ENCODE peak calls at places on chromosomes 2 and 18, in five cellular contexts. K is bronchial epithelial cell, P is HCT116, A is brain microvascular endothelial cell, Y is nephron progenitor cell. Q is an unnamed sample.

GRCh38 chr2:545711-546650 is 131.2 kb downstream of the TMEM18 start:
- DNase-seq in K (no peak), P (no peak), A (no peak), Y (no peak), Q (no peak)

GRCh38 chr2:220005362-220005761 is 377.9 kb downstream of the SLC4A3 start:
- DNase-seq in K (no peak), P (no peak), A (no peak), Y (no peak), Q (no peak)

GRCh38 chr2:235127909-235128308 is 176.1 kb downstream of the SH3BP4 start:
- DNase-seq in K (no peak), P (no peak), A (no peak), Y (no peak), Q (no peak)

GRCh38 chr18:27413495-27414401 is 228.6 kb upstream of the CHST9 start:
- DNase-seq in K (peak), P (no peak), A (peak), Y (no peak), Q (no peak)

GRCh38 chr2:224357098-224357901 is 44.6 kb downstream of the FAM124B start:
- DNase-seq in K (peak), P (peak), A (peak), Y (peak), Q (peak)

GRCh38 chr2:226190479-226191252 is 609.0 kb downstream of the IRS1 start:
- DNase-seq in K (peak), P (peak), A (peak), Y (no peak), Q (no peak)

GRCh38 chr18:76978616-76979015 is 154.0 kb downstream of the MBP start:
- DNase-seq in K (no peak), P (no peak), A (no peak), Y (no peak), Q (no peak)

GRCh38 chr2:177506506-177506905 is 113.9 kb downstream of the AGPS start:
- DNase-seq in K (no peak), P (no peak), A (no peak), Y (no peak), Q (no peak)

GRCh38 chr2:154589514-154589913 is 109.0 kb upstream of the KCNJ3 start:
- DNase-seq in K (no peak), P (no peak), A (no peak), Y (no peak), Q (no peak)

GRCh38 chr2:44181648-44182047 is 13.0 kb downstream of the PPM1B start:
- DNase-seq in K (no peak), P (no peak), A (no peak), Y (no peak), Q (no peak)

GRCh38 chr2:216222650-216223352 is 113.7 kb downstream of the XRCC5 start:
- DNase-seq in K (peak), P (no peak), A (peak), Y (no peak), Q (no peak)

GRCh38 chr2:69581774-69582581 is 61.6 kb downstream of the AAK1 start:
- DNase-seq in K (peak), P (no peak), A (peak), Y (no peak), Q (no peak)

GRCh38 chr18:21489119-21489750 is 111.3 kb downstream of the ESCO1 start:
- DNase-seq in K (peak), P (peak), A (peak), Y (peak), Q (peak)

GRCh38 chr2:74264281-74264680 is 65.9 kb downstream of the MTHFD2 start:
- DNase-seq in K (no peak), P (no peak), A (no peak), Y (no peak), Q (no peak)

GRCh38 chr2:74262681-74263080 is 64.3 kb downstream of the MTHFD2 start:
- DNase-seq in K (no peak), P (no peak), A (no peak), Y (no peak), Q (no peak)

GRCh38 chr2:74260495-74260894 is 62.1 kb downstream of the MTHFD2 start:
- DNase-seq in K (no peak), P (no peak), A (no peak), Y (no peak), Q (no peak)

GRCh38 chr2:74259191-74259590 is 60.8 kb downstream of the MTHFD2 start:
- DNase-seq in K (no peak), P (no peak), A (no peak), Y (no peak), Q (no peak)

DNA sequence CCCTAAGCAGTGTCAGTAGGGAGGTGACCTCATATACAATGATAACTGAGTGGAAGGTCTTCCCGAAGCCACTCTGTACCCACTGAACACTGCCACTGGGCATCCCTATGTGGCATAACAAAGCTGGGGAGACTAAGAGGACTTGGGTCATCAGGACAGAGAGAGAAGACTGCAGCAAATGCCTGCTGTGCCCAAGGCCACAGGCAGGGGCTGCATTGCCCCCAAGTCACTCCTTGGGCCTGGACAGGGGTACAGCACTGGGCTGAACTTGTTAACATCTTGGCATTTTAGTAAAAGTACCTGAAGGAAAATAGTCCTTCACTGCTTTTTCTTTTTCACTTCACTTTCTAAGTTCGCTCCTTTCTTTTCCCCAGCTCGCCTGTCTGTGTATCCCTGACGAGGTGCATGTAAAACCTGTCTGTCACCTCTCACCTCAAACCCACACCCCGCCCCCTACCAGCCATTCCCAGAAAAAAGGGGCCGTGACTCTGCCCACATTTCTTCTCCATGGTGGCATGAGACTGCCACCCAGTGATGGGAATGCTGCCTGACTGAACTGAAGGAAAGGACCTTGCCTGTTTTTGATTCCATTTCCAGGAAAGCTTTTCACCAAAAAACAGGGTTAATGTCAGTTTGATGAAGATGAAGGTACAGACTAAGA is 62.9 kb downstream of the MTHFD2 start:
- DNase-seq in K (peak), P (peak), A (no peak), Y (peak), Q (no peak)
- TF ChIP-seq CTCF in K (peak), P (peak), A (peak), Y (peak), Q (no peak)

DNA sequence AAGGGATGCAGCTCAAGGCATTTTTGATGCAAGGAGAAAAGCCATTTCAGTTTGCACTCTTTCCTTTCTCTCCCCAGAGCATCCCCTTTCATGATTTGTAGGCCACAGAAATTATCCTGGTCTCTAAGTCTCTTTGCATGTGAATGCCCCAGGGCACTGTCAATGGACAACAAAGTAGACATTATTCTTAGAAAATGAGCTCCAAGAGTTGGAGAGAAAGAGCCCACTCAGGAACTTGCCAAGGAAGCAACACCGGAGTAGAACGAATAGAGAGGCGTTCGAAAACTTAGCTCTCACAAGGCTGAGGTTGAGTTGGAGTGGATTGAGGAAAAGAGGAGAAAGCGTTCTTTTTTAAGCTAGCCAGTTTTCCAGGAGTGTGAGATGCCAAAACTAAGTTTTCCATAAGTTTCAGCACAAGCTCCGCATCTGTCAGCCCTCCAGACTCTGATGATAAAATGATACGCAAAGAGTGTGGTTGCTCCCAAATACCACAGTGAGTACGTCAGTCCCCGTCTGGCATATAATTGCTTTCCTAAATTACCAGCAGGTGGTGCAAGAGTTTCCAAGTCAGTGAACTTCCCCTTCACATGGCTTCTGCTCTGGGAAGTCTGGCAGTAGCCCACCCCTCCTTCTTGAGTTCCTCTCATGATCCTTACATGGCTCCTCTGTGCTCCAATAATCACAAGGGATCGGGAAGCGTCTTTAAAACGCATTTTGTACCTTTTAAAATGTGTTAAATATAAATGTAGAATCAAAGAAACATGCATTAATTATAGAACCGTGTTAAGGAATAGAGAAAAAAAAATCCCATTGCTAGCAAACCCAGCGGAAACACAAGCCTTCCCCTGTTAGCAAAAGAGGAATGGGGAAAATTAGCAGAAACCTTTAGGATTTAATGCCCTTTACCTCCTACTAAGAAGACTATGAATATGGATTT is 1060.6 kb upstream of the FANCL start:
- DNase-seq in K (peak), P (peak), A (peak), Y (peak), Q (peak)
- TF ChIP-seq CTCF in K (peak), P (no peak), A (peak), Y (peak), Q (peak)

DNA sequence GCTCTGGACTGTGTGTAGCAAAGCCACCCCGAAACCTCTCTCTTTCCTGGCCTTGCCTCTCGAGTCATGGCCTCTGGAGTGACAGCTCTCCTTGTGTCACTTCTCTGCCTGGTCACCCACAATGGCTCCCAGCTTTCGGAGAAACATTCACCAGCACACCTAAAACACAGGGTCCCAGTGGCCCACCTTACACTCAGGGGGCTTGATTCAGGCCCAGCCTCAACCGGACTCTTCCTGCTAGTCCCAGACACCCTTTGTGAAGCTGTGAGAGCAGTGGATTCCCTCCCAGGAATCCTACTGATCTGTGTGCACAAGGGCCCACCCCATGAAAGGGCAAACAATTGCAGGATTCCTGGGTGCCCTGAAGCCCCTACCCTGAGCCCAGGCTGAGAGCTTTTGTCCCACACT is 137.2 kb upstream of the HAAO start:
- DNase-seq in K (no peak), P (no peak), A (no peak), Y (no peak), Q (no peak)
- TF ChIP-seq CTCF in K (no peak), P (no peak), A (no peak), Y (no peak), Q (no peak)

GRCh38 chr2:46297546-46298271 is 502 bp downstream of the EPAS1 start:
- DNase-seq in K (peak), P (no peak), A (no peak), Y (peak), Q (no peak)
- TF ChIP-seq CTCF in K (no peak), P (no peak), A (no peak), Y (no peak), Q (no peak)

GRCh38 chr2:128755693-128756371 is 437.2 kb upstream of the HS6ST1 start:
- DNase-seq in K (no peak), P (no peak), A (no peak), Y (no peak), Q (no peak)
- TF ChIP-seq CTCF in K (no peak), P (no peak), A (no peak), Y (no peak), Q (no peak)

DNA sequence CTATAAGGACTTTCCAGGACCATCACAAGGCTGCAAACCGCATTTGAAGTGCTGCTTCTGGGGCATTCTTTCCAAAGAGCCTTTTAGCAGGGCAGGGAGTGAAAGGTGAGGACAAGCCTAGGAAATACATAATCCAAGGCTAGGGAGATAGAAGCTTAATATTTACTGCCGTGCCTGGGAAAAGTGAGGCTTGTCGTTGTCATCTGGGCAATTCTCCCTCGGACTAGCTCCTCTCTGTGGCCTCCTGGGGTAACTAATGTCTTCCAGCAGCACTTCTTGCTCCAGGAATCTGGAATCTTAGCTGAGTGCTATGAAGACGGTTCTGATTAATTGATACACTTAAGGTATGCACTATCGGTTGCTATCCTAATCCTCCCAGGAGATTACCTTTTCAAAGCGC is 69.3 kb upstream of the ATL2 start:
- DNase-seq in K (no peak), P (no peak), A (no peak), Y (no peak), Q (no peak)
- TF ChIP-seq CTCF in K (no peak), P (peak), A (peak), Y (no peak), Q (no peak)

GRCh38 chr2:8643996-8644356 is 37.9 kb upstream of the ID2 start:
- DNase-seq in K (no peak), P (no peak), A (no peak), Y (no peak), Q (no peak)

GRCh38 chr2:8642332-8643078 is 39.4 kb upstream of the ID2 start:
- DNase-seq in K (no peak), P (no peak), A (no peak), Y (no peak), Q (no peak)

GRCh38 chr2:8645176-8645831 is 36.6 kb upstream of the ID2 start:
- DNase-seq in K (no peak), P (no peak), A (no peak), Y (no peak), Q (no peak)

GRCh38 chr2:8643238-8643995 is 38.4 kb upstream of the ID2 start:
- DNase-seq in K (no peak), P (no peak), A (no peak), Y (no peak), Q (no peak)

GRCh38 chr2:8644605-8645175 is 37.2 kb upstream of the ID2 start:
- DNase-seq in K (no peak), P (no peak), A (no peak), Y (no peak), Q (no peak)
- TF ChIP-seq CTCF in K (no peak), P (peak), A (peak), Y (no peak), Q (no peak)

DNA sequence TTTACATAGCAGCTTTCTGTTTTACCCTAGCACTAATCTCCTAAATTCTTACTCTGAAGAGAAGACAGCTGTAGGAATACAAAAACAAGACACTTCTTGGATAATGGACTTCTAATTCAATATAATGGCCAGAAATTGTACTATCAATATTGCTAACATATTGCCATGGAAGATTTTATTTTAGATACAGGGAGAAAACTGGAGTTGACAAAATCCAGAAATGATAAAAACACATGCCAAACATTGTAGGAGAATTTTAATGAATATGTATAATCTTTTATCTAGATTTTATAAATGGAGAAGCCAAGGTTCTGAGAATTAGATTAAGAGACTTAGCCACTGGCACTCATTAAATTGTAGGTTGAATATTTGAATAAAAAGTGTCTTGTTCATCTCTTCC is 1838.8 kb upstream of the LRRTM1 start:
- DNase-seq in K (no peak), P (no peak), A (no peak), Y (no peak), Q (no peak)
- TF ChIP-seq CTCF in K (no peak), P (no peak), A (no peak), Y (no peak), Q (no peak)

Q was measured in neural crest cell.